ENCODE peak calls at places on chromosomes 6 and 20, in five cellular contexts. One of them, this sample, is unnamed.

GRCh38 chr6:136989591-136990578 is 54.9 kb downstream of the IL20RA start:
- DNase-seq in PC-3: no peak
- DNase-seq in SK-N-SH: peak; percentile 87
- DNase-seq in GM23248: peak; percentile 28
- DNase-seq in HCT116: no peak
- DNase-seq in this sample: peak; percentile 58

GRCh38 chr6:111995409-111995808 is 58.5 kb upstream of the CCN6 start:
- DNase-seq in PC-3: peak; percentile 70
- DNase-seq in SK-N-SH: no peak
- DNase-seq in GM23248: peak; percentile 78
- DNase-seq in HCT116: no peak
- DNase-seq in this sample: no peak

GRCh38 chr6:36873612-36874011 is 991 bp downstream of the PPIL1 start:
- DNase-seq in PC-3: peak; percentile 35
- DNase-seq in SK-N-SH: peak; percentile 54
- DNase-seq in GM23248: no peak
- DNase-seq in HCT116: no peak
- DNase-seq in this sample: no peak

GRCh38 chr6:46491789-46492547 is 719 bp upstream of the RCAN2 start:
- DNase-seq in PC-3: peak; percentile 13
- DNase-seq in SK-N-SH: peak; percentile 63
- DNase-seq in GM23248: peak; percentile 71
- DNase-seq in HCT116: peak; percentile 24
- DNase-seq in this sample: peak; percentile 80

GRCh38 chr6:110815260-110816109 is at the start of gene CDK19:
- DNase-seq in PC-3: peak; percentile 96
- DNase-seq in SK-N-SH: peak; percentile 93
- DNase-seq in GM23248: peak; percentile 99
- DNase-seq in HCT116: peak; percentile 97
- DNase-seq in this sample: peak; percentile 99

GRCh38 chr6:99121748-99122147 is 174.0 kb upstream of the FBXL4 start:
- DNase-seq in PC-3: no peak
- DNase-seq in SK-N-SH: no peak
- DNase-seq in GM23248: no peak
- DNase-seq in HCT116: no peak
- DNase-seq in this sample: no peak

GRCh38 chr6:139439278-139439813 is 64.9 kb upstream of the CITED2 start:
- DNase-seq in PC-3: peak; percentile 19
- DNase-seq in SK-N-SH: no peak
- DNase-seq in GM23248: peak; percentile 44
- DNase-seq in HCT116: no peak
- DNase-seq in this sample: no peak

GRCh38 chr20:20594171-20594530 is 118.3 kb downstream of the RALGAPA2 start:
- DNase-seq in PC-3: peak; percentile 59
- DNase-seq in SK-N-SH: peak; percentile 15
- DNase-seq in GM23248: peak; percentile 80
- DNase-seq in HCT116: no peak
- DNase-seq in this sample: peak; percentile 57

GRCh38 chr6:20188630-20189075 is 23.6 kb downstream of the MBOAT1 start:
- DNase-seq in PC-3: no peak
- DNase-seq in SK-N-SH: no peak
- DNase-seq in GM23248: peak; percentile 19
- DNase-seq in HCT116: no peak
- DNase-seq in this sample: peak; percentile 26

DNA sequence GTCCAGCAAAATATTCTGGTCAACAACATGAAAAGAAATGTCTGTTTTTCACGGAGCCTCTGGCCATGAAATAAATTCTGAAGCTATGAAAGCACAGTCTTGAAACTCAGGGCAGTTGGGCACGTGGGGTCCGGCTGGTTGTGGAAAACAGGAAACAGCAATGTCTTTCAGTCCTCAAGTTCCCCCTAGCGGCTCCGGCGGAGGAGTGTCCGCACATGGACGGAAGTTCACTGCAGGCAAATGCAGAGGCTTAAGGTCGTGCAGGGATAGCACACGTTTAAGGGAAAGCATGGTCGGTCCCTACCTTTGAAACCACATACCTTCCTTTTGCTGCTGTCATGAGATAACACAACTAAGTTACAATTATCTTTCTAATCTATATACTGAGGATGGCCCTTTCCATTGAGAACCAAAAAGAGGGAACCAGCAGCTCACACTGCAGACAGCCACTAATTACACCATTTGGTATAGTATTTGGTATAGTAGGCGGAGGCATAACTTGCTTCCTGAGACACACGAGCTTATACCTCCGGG is 52.5 kb upstream of the NFATC2 start:
- DNase-seq in PC-3: peak; percentile 91
- DNase-seq in SK-N-SH: peak; percentile 83
- DNase-seq in GM23248: peak; percentile 94
- DNase-seq in HCT116: peak; percentile 73
- DNase-seq in this sample: peak; percentile 88
- H3K9ac ChIP-seq in PC-3: peak overlapping the region; percentile 35
- H3K9ac ChIP-seq in SK-N-SH: peak overlapping the region; percentile 0
- H3K9ac ChIP-seq in GM23248: peak overlapping the region; percentile 28
- H3K9ac ChIP-seq in HCT116: peak overlapping the region; percentile 24
- H3K9ac ChIP-seq in this sample: no peak overlapping the region

GRCh38 chr6:9504191-9504590 is 910.7 kb downstream of the TFAP2A start:
- DNase-seq in PC-3: peak; percentile 43
- DNase-seq in SK-N-SH: no peak
- DNase-seq in GM23248: no peak
- DNase-seq in HCT116: no peak
- DNase-seq in this sample: no peak

GRCh38 chr6:9499709-9500108 is 915.2 kb downstream of the TFAP2A start:
- DNase-seq in PC-3: no peak
- DNase-seq in SK-N-SH: no peak
- DNase-seq in GM23248: peak; percentile 54
- DNase-seq in HCT116: no peak
- DNase-seq in this sample: no peak

GRCh38 chr6:9507136-9507895 is 907.6 kb downstream of the TFAP2A start:
- DNase-seq in PC-3: no peak
- DNase-seq in SK-N-SH: no peak
- DNase-seq in GM23248: no peak
- DNase-seq in HCT116: no peak
- DNase-seq in this sample: peak; percentile 11

DNA sequence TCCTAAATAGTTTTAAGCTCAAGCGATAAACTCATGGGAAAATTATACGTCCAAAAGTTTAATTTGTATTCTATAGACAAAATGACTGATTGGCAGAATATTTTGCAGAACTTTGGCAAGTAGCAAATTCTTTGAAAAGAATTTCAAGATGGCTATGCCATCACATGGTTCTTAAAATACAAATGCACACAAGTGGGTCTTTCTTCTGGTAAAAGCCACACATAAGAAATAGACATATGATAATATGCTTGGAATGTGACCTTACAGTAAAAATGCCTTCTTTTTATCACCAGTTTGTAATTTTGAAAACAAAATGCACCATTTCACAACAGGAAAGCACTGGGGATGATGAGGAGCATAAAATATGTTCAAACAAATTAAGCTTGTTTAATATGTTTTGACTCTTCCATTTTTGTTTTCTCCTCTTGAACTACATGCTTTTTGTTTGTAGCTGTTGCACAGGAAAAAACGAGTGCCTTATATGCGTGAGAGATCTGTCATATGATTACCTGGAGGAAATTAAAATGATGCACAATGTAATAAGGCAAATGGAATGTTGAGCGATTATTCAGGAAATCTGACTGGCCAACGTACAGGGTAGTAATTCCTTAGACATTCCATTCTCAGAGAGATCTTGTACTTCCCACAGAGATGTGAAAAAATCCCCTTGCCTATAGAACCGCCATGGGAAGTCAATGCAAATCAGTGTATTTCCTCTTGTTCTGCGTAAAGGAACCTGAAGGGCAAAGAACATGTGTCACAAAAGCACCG is 911.7 kb downstream of the TFAP2A start:
- DNase-seq in PC-3: peak; percentile 96
- DNase-seq in SK-N-SH: no peak
- DNase-seq in GM23248: peak; percentile 77
- DNase-seq in HCT116: no peak
- DNase-seq in this sample: peak; percentile 71
- H3K27ac ChIP-seq in PC-3: peak overlapping the region; percentile 87
- H3K27ac ChIP-seq in SK-N-SH: peak overlapping the region; percentile 50
- H3K27ac ChIP-seq in GM23248: peak overlapping the region; percentile 83
- H3K27ac ChIP-seq in HCT116: no peak overlapping the region
- H3K27ac ChIP-seq in this sample: peak overlapping the region; percentile 47

GRCh38 chr20:61589055-61589385 is 337.0 kb downstream of the CDH4 start:
- DNase-seq in PC-3: peak; percentile 10
- DNase-seq in SK-N-SH: no peak
- DNase-seq in GM23248: peak; percentile 74
- DNase-seq in HCT116: no peak
- DNase-seq in this sample: no peak

GRCh38 chr20:61587036-61587435 is 335.0 kb downstream of the CDH4 start:
- DNase-seq in PC-3: no peak
- DNase-seq in SK-N-SH: no peak
- DNase-seq in GM23248: no peak
- DNase-seq in HCT116: no peak
- DNase-seq in this sample: no peak

GRCh38 chr20:61587910-61588309 is 335.8 kb downstream of the CDH4 start:
- DNase-seq in PC-3: no peak
- DNase-seq in SK-N-SH: no peak
- DNase-seq in GM23248: no peak
- DNase-seq in HCT116: no peak
- DNase-seq in this sample: no peak

GRCh38 chr20:61590236-61590635 is 338.2 kb downstream of the CDH4 start:
- DNase-seq in PC-3: no peak
- DNase-seq in SK-N-SH: no peak
- DNase-seq in GM23248: no peak
- DNase-seq in HCT116: no peak
- DNase-seq in this sample: no peak

DNA sequence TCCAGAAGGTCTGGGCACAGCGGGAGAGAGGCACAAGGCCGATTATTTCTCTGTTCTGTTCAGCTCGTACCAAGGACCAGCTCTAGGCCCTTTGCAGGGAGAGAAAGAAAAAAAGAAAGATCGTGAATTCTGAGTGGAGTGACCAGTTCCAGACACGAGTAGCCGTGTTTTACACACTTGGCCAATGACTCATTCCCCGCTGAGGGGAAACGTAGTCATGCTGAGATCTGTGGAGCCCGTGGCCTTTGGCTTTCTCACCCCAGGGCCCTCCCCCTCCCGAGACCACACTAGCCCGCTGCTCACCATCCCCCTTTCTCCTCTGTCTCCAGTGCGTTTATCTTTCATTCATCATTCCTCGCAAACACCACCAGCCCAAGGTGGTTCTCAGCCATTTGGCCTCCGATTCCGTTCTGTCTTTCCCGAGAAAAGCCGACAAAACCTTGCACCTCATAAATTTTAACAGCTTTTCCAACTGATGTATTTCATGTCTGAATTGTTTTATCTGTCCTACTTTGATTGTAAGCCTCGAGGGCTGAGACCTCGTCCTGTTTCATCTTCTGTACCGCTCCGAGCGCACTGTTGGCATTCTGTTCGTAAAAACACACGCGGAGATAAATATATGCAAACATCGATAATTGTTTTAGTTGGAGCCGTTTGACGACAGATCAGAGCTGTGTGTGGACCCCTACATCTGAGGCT is 336.4 kb downstream of the CDH4 start:
- DNase-seq in PC-3: no peak
- DNase-seq in SK-N-SH: no peak
- DNase-seq in GM23248: peak; percentile 55
- DNase-seq in HCT116: no peak
- DNase-seq in this sample: no peak
- TF ChIP-seq EZH2phosphoT487 in PC-3: no peak
- TF ChIP-seq EZH2phosphoT487 in SK-N-SH: no peak
- TF ChIP-seq EZH2phosphoT487 in GM23248: no peak
- TF ChIP-seq EZH2phosphoT487 in HCT116: no peak
- TF ChIP-seq EZH2phosphoT487 in this sample: no peak

GRCh38 chr20:17960927-17961599 is 7.5 kb downstream of the SNX5 start:
- DNase-seq in PC-3: no peak
- DNase-seq in SK-N-SH: no peak
- DNase-seq in GM23248: peak; percentile 45
- DNase-seq in HCT116: no peak
- DNase-seq in this sample: no peak
- H3K9ac ChIP-seq in PC-3: no peak overlapping the region
- H3K9ac ChIP-seq in SK-N-SH: no peak overlapping the region
- H3K9ac ChIP-seq in GM23248: peak overlapping the region; percentile 51
- H3K9ac ChIP-seq in HCT116: peak overlapping the region; percentile 1
- H3K9ac ChIP-seq in this sample: no peak overlapping the region

GRCh38 chr20:62356948-62357667 is 10.0 kb downstream of the LAMA5 start:
- DNase-seq in PC-3: peak; percentile 82
- DNase-seq in SK-N-SH: peak; percentile 66
- DNase-seq in GM23248: peak; percentile 90
- DNase-seq in HCT116: no peak
- DNase-seq in this sample: no peak

GRCh38 chr20:62356143-62356947 is 10.8 kb downstream of the LAMA5 start:
- DNase-seq in PC-3: no peak
- DNase-seq in SK-N-SH: peak; percentile 72
- DNase-seq in GM23248: no peak
- DNase-seq in HCT116: no peak
- DNase-seq in this sample: no peak

GRCh38 chr20:62358728-62359490 is 8.2 kb downstream of the LAMA5 start:
- DNase-seq in PC-3: no peak
- DNase-seq in SK-N-SH: no peak
- DNase-seq in GM23248: no peak
- DNase-seq in HCT116: no peak
- DNase-seq in this sample: peak; percentile 46

GRCh38 chr20:62358171-62358719 is 8.9 kb downstream of the LAMA5 start:
- DNase-seq in PC-3: peak; percentile 29
- DNase-seq in SK-N-SH: peak; percentile 79
- DNase-seq in GM23248: no peak
- DNase-seq in HCT116: no peak
- DNase-seq in this sample: no peak

DNA sequence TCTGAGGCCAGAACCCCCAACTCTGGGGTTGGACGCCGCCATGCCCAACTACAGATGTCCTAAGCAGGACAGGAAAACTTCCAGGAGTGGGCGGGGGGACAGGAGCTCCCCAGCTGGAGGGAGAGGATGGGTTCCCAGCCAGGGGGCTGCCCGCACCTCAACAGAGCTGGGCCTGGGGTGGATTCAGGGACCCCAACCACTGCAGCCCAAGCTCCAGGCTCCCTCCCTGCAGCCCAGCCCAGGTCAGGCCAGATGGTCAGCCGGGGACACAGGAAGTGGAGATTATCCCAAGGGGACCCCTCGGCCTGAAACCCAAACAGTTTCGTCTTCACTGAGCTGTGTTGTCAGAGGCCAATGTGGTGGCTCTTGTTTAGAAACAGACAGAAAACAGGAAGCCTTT is 9.4 kb downstream of the LAMA5 start:
- DNase-seq in PC-3: no peak
- DNase-seq in SK-N-SH: no peak
- DNase-seq in GM23248: no peak
- DNase-seq in HCT116: no peak
- DNase-seq in this sample: no peak
- H3K27ac ChIP-seq in PC-3: peak overlapping the region; percentile 93
- H3K27ac ChIP-seq in SK-N-SH: peak overlapping the region; percentile 92
- H3K27ac ChIP-seq in GM23248: no peak overlapping the region
- H3K27ac ChIP-seq in HCT116: peak overlapping the region; percentile 91
- H3K27ac ChIP-seq in this sample: no peak overlapping the region

GRCh38 chr6:73234732-73235131 is 9.4 kb upstream of the KHDC1L start:
- DNase-seq in PC-3: peak; percentile 84
- DNase-seq in SK-N-SH: no peak
- DNase-seq in GM23248: peak; percentile 86
- DNase-seq in HCT116: no peak
- DNase-seq in this sample: no peak
- TF ChIP-seq EZH2phosphoT487 in PC-3: no peak
- TF ChIP-seq EZH2phosphoT487 in SK-N-SH: no peak
- TF ChIP-seq EZH2phosphoT487 in GM23248: no peak
- TF ChIP-seq EZH2phosphoT487 in HCT116: no peak
- TF ChIP-seq EZH2phosphoT487 in this sample: no peak